ENCODE peak calls at places on chromosomes 3 and 15, in four cellular contexts. B is GM12878, W is brain microvascular endothelial cell, A is HFF-Myc. N is an unnamed sample.

GRCh38 chr15:67833504-67834248 is 6.2 kb downstream of the RNU6-1 start:
- DNase-seq in A (no peak), W (no peak), B (no peak), N (no peak)

GRCh38 chr15:92902723-92903587 is 2.8 kb downstream of the CHD2 start:
- DNase-seq in W (no peak), A (no peak), B (no peak), N (no peak)

GRCh38 chr3:112568642-112569041 is 6.8 kb downstream of the SLC35A5 start:
- DNase-seq in B (no peak), A (no peak), W (no peak), N (no peak)

GRCh38 chr3:196287066-196287404 is 491 bp downstream of the PCYT1A start:
- DNase-seq in W (no peak), A (no peak), B (no peak), N (no peak)

GRCh38 chr15:41904487-41905359 is 10.9 kb upstream of the SPTBN5 start:
- DNase-seq in A (peak), B (peak), W (peak), N (no peak)

GRCh38 chr15:80436511-80437307 is 32.5 kb downstream of the ARNT2 start:
- DNase-seq in W (no peak), B (no peak), A (no peak), N (no peak)

GRCh38 chr3:134682196-134682880 is 31.5 kb upstream of the KY start:
- DNase-seq in W (peak), B (no peak), A (no peak), N (no peak)

GRCh38 chr3:27141668-27142067 is 227.5 kb downstream of the NEK10 start:
- DNase-seq in B (no peak), A (no peak), W (no peak), N (no peak)

GRCh38 chr3:78990164-78990563 is 777.6 kb downstream of the ROBO1 start:
- DNase-seq in A (no peak), B (no peak), W (no peak), N (no peak)

GRCh38 chr15:77030928-77031375 is 36.0 kb downstream of the PSTPIP1 start:
- DNase-seq in A (no peak), W (no peak), B (no peak), N (no peak)

GRCh38 chr3:154275965-154276364 is 48.3 kb downstream of the DHX36 start:
- DNase-seq in B (no peak), A (no peak), W (no peak), N (no peak)

GRCh38 chr15:34338347-34338746 is 766 bp upstream of the SLC12A6 start:
- DNase-seq in B (no peak), A (no peak), W (no peak), N (no peak)
- H3K4me3 ChIP-seq in B (peak), A (peak), W (peak), N (peak)

GRCh38 chr3:17514597-17514996 is 227.8 kb downstream of the TBC1D5 start:
- DNase-seq in A (no peak), W (no peak), B (no peak), N (no peak)
- H3K4me3 ChIP-seq in A (no peak), W (no peak), B (no peak), N (no peak)

GRCh38 chr15:73681856-73682596 is 2.2 kb upstream of the CD276 start:
- DNase-seq in B (no peak), W (peak), A (no peak), N (no peak)

GRCh38 chr15:73685561-73685960 is 1.4 kb downstream of the CD276 start:
- DNase-seq in W (no peak), B (no peak), A (no peak), N (no peak)

GRCh38 chr15:73683257-73683623 is 943 bp upstream of the CD276 start:
- DNase-seq in A (no peak), W (no peak), B (no peak), N (no peak)

GRCh38 chr15:73682597-73683090 is 1.5 kb upstream of the CD276 start:
- DNase-seq in W (no peak), A (no peak), B (no peak), N (no peak)

DNA sequence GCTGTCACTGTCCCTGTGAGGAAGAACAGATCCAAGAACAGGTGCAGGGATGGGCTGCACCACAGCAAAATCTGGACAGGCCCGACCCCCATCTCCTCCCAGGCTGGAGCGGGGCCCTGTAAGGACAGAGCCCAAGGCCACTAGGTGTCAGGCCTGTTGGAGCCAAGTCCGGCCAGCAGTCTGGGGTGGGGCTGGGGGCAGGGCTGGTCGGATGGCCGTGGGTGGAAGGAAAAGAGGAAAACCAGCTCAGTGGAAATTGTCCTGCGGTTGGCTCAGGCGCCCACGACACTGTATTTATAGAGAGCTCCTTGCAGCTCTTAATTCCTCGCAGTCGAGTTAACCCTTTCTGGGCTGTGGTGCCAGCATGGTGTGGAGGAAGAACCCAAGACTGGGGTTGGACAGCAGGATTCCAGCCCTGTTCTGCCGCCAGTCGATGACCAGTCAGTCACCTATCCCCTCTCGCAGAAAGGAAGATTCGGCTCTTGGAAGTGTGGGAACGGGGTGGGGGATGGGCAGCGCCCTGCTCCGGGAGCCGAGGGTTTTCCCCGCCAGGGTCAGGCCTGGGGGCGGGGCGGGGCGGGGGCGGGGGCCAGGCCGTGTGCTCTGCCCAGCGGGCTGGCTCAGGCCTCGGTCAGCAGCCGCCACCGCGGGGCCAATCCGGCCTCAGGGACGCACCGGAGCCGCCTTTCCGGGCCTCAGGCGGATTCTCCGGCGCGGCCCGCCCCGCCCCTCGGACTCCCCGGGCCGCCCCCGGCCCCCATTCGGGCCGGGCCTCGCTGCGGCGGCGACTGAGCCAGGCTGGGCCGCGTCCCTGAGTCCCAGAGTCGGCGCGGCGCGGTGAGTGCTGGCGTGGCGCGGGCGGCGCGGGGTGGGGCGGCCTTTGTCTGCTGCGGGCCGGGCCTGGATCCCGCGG is at the start of gene CD276:
- DNase-seq in A (no peak), B (no peak), W (peak), N (no peak)
- H3K4me3 ChIP-seq in A (peak), B (peak), W (peak), N (peak)

DNA sequence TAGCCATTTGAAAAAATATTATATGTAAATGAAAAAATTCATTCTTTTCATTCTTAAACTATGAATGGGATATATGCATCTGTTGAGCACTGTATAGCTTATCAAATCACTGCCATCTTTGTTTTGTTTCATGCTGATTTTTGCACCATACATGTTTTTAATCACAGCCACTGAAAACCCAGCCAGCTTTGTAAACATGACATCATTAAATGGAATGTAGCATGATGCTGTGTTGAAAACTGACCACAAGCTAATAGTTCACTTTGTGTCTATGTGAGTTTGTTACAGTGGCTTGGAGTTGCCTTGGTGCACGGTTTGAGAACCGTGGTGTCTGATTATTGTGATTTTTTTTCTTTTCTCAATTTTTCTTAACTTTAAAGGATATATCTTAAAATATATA is 75.7 kb downstream of the GMPS start:
- DNase-seq in A (peak), B (no peak), W (peak), N (peak)
- H3K4me3 ChIP-seq in A (no peak), B (no peak), W (no peak), N (no peak)

GRCh38 chr15:96361309-96362000 is 31.0 kb downstream of the NR2F2 start:
- DNase-seq in W (no peak), A (no peak), B (no peak), N (no peak)
- H3K4me3 ChIP-seq in W (peak), A (peak), B (no peak), N (peak)

GRCh38 chr15:57152666-57153065 is 223.6 kb upstream of the CGNL1 start:
- DNase-seq in W (no peak), B (no peak), A (no peak), N (no peak)

GRCh38 chr15:57148236-57148635 is 228.1 kb upstream of the CGNL1 start:
- DNase-seq in A (no peak), W (no peak), B (no peak), N (no peak)

GRCh38 chr15:57152133-57152532 is 224.2 kb upstream of the CGNL1 start:
- DNase-seq in W (no peak), A (no peak), B (no peak), N (no peak)

GRCh38 chr15:57149196-57149595 is 227.1 kb upstream of the CGNL1 start:
- DNase-seq in A (no peak), B (no peak), W (no peak), N (no peak)

DNA sequence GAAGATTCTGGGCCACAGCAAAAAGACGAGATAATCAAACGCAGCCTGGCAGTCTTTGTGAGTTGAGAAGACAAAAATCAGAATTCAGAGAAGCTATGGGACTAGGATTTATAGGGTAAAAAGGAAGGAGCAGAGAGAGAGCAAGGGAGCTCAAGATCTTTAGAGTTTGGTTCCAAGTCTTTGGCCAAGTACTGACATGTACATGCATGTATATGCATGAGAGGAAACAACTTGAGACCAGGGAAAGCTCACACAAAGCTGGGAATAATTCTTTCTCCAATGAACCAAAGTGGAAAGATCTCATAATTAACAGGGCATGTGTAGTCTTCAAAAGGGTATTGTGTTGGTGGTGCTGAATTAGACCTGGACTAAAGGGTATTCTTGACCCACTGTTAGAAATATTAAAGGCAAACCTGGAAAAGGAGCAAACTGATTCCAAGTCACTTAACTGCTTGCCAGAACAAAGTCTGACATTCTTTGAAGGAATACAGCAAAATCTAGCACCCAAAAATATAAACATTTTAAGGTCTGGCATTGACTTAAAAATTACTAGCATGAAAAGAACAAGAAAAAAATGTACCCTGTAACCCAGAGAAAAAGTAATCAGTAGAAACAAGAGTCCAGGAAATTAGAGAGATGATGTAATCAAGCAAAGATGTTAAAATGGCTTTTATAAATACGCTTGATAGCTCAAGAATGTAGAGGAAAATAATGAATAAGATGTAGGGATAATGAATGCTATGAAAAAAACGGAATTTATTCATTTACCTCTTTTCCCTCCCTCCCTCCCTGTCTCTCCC is 226.0 kb upstream of the CGNL1 start:
- DNase-seq in A (no peak), W (no peak), B (no peak), N (no peak)
- H3K4me3 ChIP-seq in A (no peak), W (no peak), B (no peak), N (no peak)

N was measured in retinal pigment epithelial cell.